ENCODE peak calls at places on chromosomes 1 and 21, in seven cellular contexts. Q is CD4-positive, alpha-beta memory T cell; P is lung; X is brain microvascular endothelial cell; U is SK-N-SH; S is A673; W is AG04450. F is an unnamed sample. For H3K27me3, the result is how much of the 10 kb centered on the place peaks cover.

GRCh38 chr1:207628776-207629175 is 16.2 kb upstream of the CR1L start:
- DNase-seq in P (no peak), U (no peak), S (no peak), X (no peak), Q (no peak), W (no peak), F (no peak)

GRCh38 chr1:110136911-110137310 is 13.4 kb upstream of the SLC6A17 start:
- DNase-seq in U (peak), Q (peak), P (no peak), W (no peak), S (no peak), X (no peak), F (peak)

GRCh38 chr1:200206340-200206739 is 178.8 kb downstream of the NR5A2 start:
- DNase-seq in Q (no peak), U (no peak), P (no peak), S (no peak), X (peak), W (peak), F (no peak)

GRCh38 chr1:98732985-98733781 is 71.7 kb downstream of the SNX7 start:
- DNase-seq in S (no peak), X (no peak), Q (no peak), W (no peak), P (no peak), U (no peak), F (no peak)

GRCh38 chr1:27658951-27659496 is 13.0 kb downstream of the IFI6 start:
- DNase-seq in X (peak), U (no peak), W (no peak), S (no peak), P (no peak), Q (peak), F (peak)

GRCh38 chr1:80509965-80510522 is 1290.7 kb upstream of the ADGRL2 start:
- DNase-seq in Q (no peak), P (no peak), X (no peak), S (no peak), W (no peak), U (no peak), F (peak)

GRCh38 chr1:61322769-61323168 is 240.4 kb downstream of the NFIA start:
- DNase-seq in Q (no peak), P (no peak), W (no peak), X (no peak), S (no peak), U (no peak), F (no peak)

GRCh38 chr1:36349241-36349671 is 25.8 kb upstream of the EVA1B start:
- DNase-seq in Q (no peak), W (no peak), X (peak), S (no peak), P (no peak), U (no peak), F (no peak)

GRCh38 chr1:27592191-27592590 is 11.8 kb downstream of the AHDC1 start:
- DNase-seq in Q (no peak), X (no peak), U (no peak), W (no peak), P (no peak), S (no peak), F (no peak)

GRCh38 chr1:233424727-233425222 is 97.3 kb downstream of the MAP3K21 start:
- DNase-seq in S (no peak), U (no peak), X (no peak), P (no peak), Q (no peak), W (no peak), F (no peak)

GRCh38 chr1:57124768-57125446 is 159.1 kb upstream of the C8B start:
- DNase-seq in P (no peak), W (no peak), U (no peak), Q (no peak), X (peak), S (peak), F (peak)

GRCh38 chr1:17122449-17123194 is 3.4 kb upstream of the PADI2 start:
- DNase-seq in X (peak), U (no peak), S (no peak), Q (no peak), W (peak), P (no peak), F (no peak)

GRCh38 chr1:23814016-23814415 is 11.2 kb downstream of the HMGCL start:
- DNase-seq in W (no peak), Q (no peak), U (no peak), P (no peak), S (no peak), X (no peak), F (no peak)

GRCh38 chr1:35945327-35945726 is 14.4 kb downstream of the AGO3 start:
- DNase-seq in U (no peak), P (no peak), X (no peak), Q (no peak), W (no peak), S (no peak), F (no peak)

GRCh38 chr1:66132324-66132723 is 339.6 kb downstream of the PDE4B start:
- DNase-seq in U (no peak), P (no peak), X (no peak), Q (no peak), W (no peak), S (no peak), F (no peak)

GRCh38 chr1:6392880-6393399 is 627 bp downstream of the ACOT7 start:
- DNase-seq in W (no peak), Q (no peak), P (no peak), U (no peak), X (no peak), S (no peak), F (no peak)

GRCh38 chr1:178940022-178940765 is 69.3 kb upstream of the ANGPTL1 start:
- DNase-seq in U (no peak), P (peak), X (no peak), S (no peak), W (peak), Q (no peak), F (peak)

GRCh38 chr1:74593887-74594866 is 79.4 kb downstream of the ERICH3 start:
- DNase-seq in Q (no peak), S (no peak), P (no peak), X (no peak), U (no peak), W (no peak), F (no peak)

GRCh38 chr1:225700164-225700740 is 47.3 kb upstream of the ENAH start:
- DNase-seq in S (peak), X (peak), Q (no peak), U (no peak), W (peak), P (no peak), F (no peak)

GRCh38 chr21:28712396-28712795 is 280.3 kb downstream of the LTN1 start:
- DNase-seq in X (no peak), P (no peak), U (no peak), W (no peak), Q (no peak), S (no peak), F (no peak)

GRCh38 chr1:5941671-5942070 is 50.6 kb downstream of the NPHP4 start:
- DNase-seq in S (no peak), Q (no peak), W (no peak), U (no peak), X (no peak), P (no peak), F (no peak)

GRCh38 chr1:27513958-27514357 is 24.0 kb upstream of the WASF2 start:
- DNase-seq in X (no peak), P (no peak), Q (no peak), S (no peak), U (no peak), W (no peak), F (peak)

GRCh38 chr1:170309389-170310013 is 163.7 kb downstream of the NTMT2 start:
- DNase-seq in P (no peak), U (peak), W (peak), S (peak), Q (no peak), X (peak), F (no peak)

GRCh38 chr1:154575147-154575927 is 7.8 kb downstream of the CHRNB2 start:
- DNase-seq in X (no peak), W (no peak), Q (no peak), S (no peak), P (no peak), U (no peak), F (peak)

GRCh38 chr1:44294588-44295007 is 60.5 kb downstream of the ERI3 start:
- DNase-seq in Q (no peak), S (no peak), W (peak), X (peak), U (peak), P (peak), F (peak)

GRCh38 chr21:46011267-46011967 is 29.8 kb downstream of the COL6A1 start:
- DNase-seq in Q (no peak), U (no peak), S (no peak), W (no peak), X (no peak), P (peak), F (no peak)

GRCh38 chr1:63401945-63402344 is 34.5 kb downstream of the ALG6 start:
- DNase-seq in Q (no peak), W (no peak), S (no peak), U (no peak), P (no peak), X (no peak), F (no peak)

GRCh38 chr1:233281711-233282581 is 13.6 kb downstream of the PCNX2 start:
- DNase-seq in W (no peak), U (no peak), S (no peak), P (no peak), Q (peak), X (peak), F (no peak)

GRCh38 chr1:97581614-97582051 is 339.2 kb downstream of the DPYD start:
- DNase-seq in W (no peak), P (no peak), Q (no peak), S (no peak), U (no peak), X (peak), F (no peak)

GRCh38 chr1:78274814-78275213 is 216.0 kb upstream of the PTGFR start:
- DNase-seq in Q (no peak), X (peak), W (peak), S (no peak), P (no peak), U (no peak), F (no peak)

GRCh38 chr1:220748091-220748934 is at the start of gene MTARC2:
- DNase-seq in X (peak), U (peak), S (no peak), Q (no peak), P (peak), W (peak), F (peak)

GRCh38 chr1:112636597-112637256 is 17.1 kb downstream of the CAPZA1 start:
- DNase-seq in X (no peak), Q (no peak), P (no peak), U (no peak), W (no peak), S (no peak), F (no peak)
- H3K27me3 ChIP-seq in X (under half), Q (under half), P (under half), U (under half), W (under half), S (under half), F (under half)

GRCh38 chr1:2446394-2446793 is 29.7 kb upstream of the PLCH2 start:
- DNase-seq in U (no peak), S (peak), W (no peak), P (no peak), Q (no peak), X (peak), F (peak)

GRCh38 chr1:2445823-2446215 is 30.3 kb upstream of the PLCH2 start:
- DNase-seq in P (no peak), Q (no peak), X (no peak), S (no peak), W (no peak), U (no peak), F (no peak)

GRCh38 chr1:2448098-2448445 is 28.0 kb upstream of the PLCH2 start:
- DNase-seq in P (no peak), S (no peak), X (peak), W (no peak), Q (no peak), U (no peak), F (no peak)

GRCh38 chr1:2447274-2448097 is 28.6 kb upstream of the PLCH2 start:
- DNase-seq in U (no peak), X (no peak), W (no peak), S (no peak), P (no peak), Q (no peak), F (peak)

DNA sequence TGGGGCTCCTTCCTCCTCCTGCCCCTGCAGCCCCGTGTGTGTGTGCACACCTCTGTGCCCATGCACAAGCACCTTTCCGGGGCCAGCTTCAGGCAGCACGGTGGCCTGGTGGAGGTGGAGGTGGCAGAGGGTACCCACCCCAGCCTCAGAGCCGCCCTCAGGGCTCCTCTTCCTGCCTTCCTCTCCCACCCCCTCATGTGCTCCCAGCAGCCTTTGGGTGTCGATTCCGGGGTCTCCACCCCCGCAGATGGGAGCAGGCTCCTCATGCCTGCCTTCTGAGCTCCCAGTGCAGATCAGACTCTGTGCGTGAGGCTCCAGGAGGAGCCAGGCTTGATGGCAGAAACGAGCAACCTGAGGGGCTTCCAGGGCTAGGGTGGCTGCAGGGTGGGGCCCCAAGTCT is 29.2 kb upstream of the PLCH2 start:
- DNase-seq in W (no peak), S (no peak), U (no peak), P (no peak), Q (no peak), X (no peak), F (no peak)
- H3K27me3 ChIP-seq in W (under half), S (half or more), U (under half), P (under half), Q (under half), X (under half), F (under half)

DNA sequence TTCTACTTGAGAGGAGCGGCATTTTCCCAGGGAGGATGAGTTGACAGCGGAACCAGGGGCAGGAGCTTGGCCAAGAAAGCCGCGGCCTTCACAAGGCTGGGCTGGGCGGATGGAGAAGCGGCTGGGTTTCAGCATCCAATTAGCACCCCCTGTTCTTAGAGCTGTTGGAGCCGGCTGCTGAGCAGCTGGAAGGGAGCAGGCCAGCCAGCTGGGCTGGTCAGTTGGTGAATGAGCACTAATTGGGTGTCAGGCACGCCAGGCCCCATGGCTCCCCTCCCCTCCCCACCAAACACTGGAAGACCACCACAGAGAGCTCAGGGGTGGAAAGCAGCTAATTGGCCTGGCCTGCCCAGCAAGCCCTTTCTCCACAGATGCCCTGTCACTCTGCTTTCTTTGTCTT is 245.6 kb downstream of the RRAGC start:
- DNase-seq in P (no peak), W (no peak), X (no peak), Q (no peak), S (no peak), U (no peak), F (no peak)
- H3K27me3 ChIP-seq in P (under half), W (under half), X (under half), Q (under half), S (under half), U (under half), F (under half)

DNA sequence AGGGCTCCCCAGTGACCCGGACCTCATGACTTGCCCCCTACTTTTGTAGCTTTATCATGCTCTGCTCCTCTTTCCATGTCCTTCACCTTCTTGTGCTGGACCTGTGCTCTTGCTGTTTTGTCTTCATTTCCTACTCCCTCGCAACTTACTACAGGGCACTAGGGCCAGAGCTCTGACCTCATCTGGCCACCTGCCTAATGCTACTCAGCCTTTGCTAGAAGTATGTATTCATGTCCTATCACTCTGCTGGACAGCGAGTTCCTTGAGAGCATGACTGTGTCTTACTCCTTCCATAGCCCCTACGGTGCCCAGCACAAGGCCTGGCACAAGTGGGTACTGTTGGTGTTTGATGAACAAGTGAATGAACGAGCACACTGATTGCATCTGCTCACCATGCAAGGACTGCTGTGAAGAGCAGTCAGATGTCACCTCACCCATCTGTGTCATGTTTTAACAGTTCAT is 1.9 kb downstream of the MTFR1L start:
- DNase-seq in S (no peak), W (no peak), P (no peak), U (no peak), X (no peak), Q (no peak), F (no peak)
- H3K27me3 ChIP-seq in S (under half), W (under half), P (under half), U (under half), X (under half), Q (under half), F (under half)